ENCODE peak calls at places on chromosomes 12 and 14, in five cellular contexts. U is BE2C, N is activated T-cell treated with anti-CD3 and anti-CD28 coated beads for 1 hour, F is mucosa of gallbladder, P is pons. X is an unnamed sample.

GRCh38 chr12:8629486-8630033 is 16.9 kb upstream of the AICDA start:
- DNase-seq in U (no peak), N (no peak), F (no peak), P (no peak), X (no peak)

GRCh38 chr14:105071942-105072341 is 6.7 kb upstream of the GPR132 start:
- DNase-seq in U (no peak), N (no peak), F (no peak), P (no peak), X (no peak)

GRCh38 chr14:60648934-60649814 is at the start of gene SIX1:
- DNase-seq in U (peak), N (no peak), F (no peak), P (peak), X (peak)

GRCh38 chr14:34610101-34610500 is 19.8 kb downstream of the SNX6 start:
- DNase-seq in U (no peak), N (no peak), F (no peak), P (no peak), X (no peak)

GRCh38 chr14:72788972-72789728 is 104.8 kb downstream of the DPF3 start:
- DNase-seq in U (peak), N (no peak), F (no peak), P (no peak), X (no peak)

GRCh38 chr12:11771356-11771755 is 121.9 kb downstream of the ETV6 start:
- DNase-seq in U (no peak), N (no peak), F (no peak), P (no peak), X (no peak)

GRCh38 chr14:71466942-71467341 is 465.3 kb upstream of the RGS6 start:
- DNase-seq in U (no peak), N (no peak), F (no peak), P (peak), X (peak)

GRCh38 chr12:123998960-123999359 is 25.9 kb downstream of the ZNF664 start:
- DNase-seq in U (no peak), N (no peak), F (no peak), P (peak), X (no peak)

GRCh38 chr14:100065161-100065871 is at the start of gene EVL:
- DNase-seq in U (no peak), N (peak), F (peak), P (peak), X (no peak)

GRCh38 chr12:57192920-57193319 is 23.7 kb upstream of the NXPH4 start:
- DNase-seq in U (no peak), N (no peak), F (no peak), P (no peak), X (no peak)